ENCODE peak calls at places on chromosomes 12 and 14, in six cellular contexts. X is mesenchymal stem cell, W is H1, S is mesendoderm, R is IMR-90, B is trophoblast cell. I is an unnamed sample.

GRCh38 chr12:48782457-48783395 is 6.2 kb downstream of the ADCY6 start:
- DNase-seq in X (no peak), W (no peak), S (peak), R (no peak), B (no peak), I (no peak)

GRCh38 chr12:108689314-108690190 is 41.8 kb downstream of the CORO1C start:
- DNase-seq in X (peak), W (no peak), S (peak), R (peak), B (no peak), I (no peak)

GRCh38 chr12:44873898-44874297 is 2.2 kb downstream of the NELL2 start:
- DNase-seq in X (peak), W (no peak), S (peak), R (peak), B (no peak), I (no peak)

GRCh38 chr12:122749569-122750332 is 2.9 kb upstream of the DENR start:
- DNase-seq in X (no peak), W (no peak), S (peak), R (no peak), B (no peak), I (no peak)

GRCh38 chr12:16600525-16600924 is 5.4 kb downstream of the LMO3 start:
- DNase-seq in X (no peak), W (no peak), S (no peak), R (no peak), B (no peak), I (no peak)

GRCh38 chr14:83217492-83217891 is 1683.8 kb upstream of the SEL1L start:
- DNase-seq in X (peak), W (no peak), S (no peak), R (peak), B (no peak), I (no peak)

GRCh38 chr14:91143862-91144261 is 30.0 kb downstream of the DGLUCY start:
- DNase-seq in X (no peak), W (no peak), S (no peak), R (no peak), B (no peak), I (no peak)

GRCh38 chr14:68610251-68610793 is 182.5 kb downstream of the ZFP36L1 start:
- DNase-seq in X (no peak), W (no peak), S (peak), R (no peak), B (no peak), I (no peak)

GRCh38 chr14:96078687-96079016 is 39.5 kb downstream of the C14orf132 start:
- DNase-seq in X (no peak), W (no peak), S (no peak), R (no peak), B (no peak), I (no peak)

GRCh38 chr12:95815635-95816212 is 25.2 kb upstream of the NTN4 start:
- DNase-seq in X (peak), W (no peak), S (peak), R (peak), B (no peak), I (no peak)

GRCh38 chr12:16880864-16881285 is 274.9 kb upstream of the LMO3 start:
- DNase-seq in X (no peak), W (peak), S (peak), R (no peak), B (no peak), I (peak)

GRCh38 chr12:83954939-83955601 is 957.5 kb downstream of the SLC6A15 start:
- DNase-seq in X (no peak), W (no peak), S (peak), R (no peak), B (no peak), I (no peak)

GRCh38 chr12:104121001-104121400 is 17.0 kb downstream of the NFYB start:
- DNase-seq in X (peak), W (no peak), S (peak), R (peak), B (no peak), I (no peak)

GRCh38 chr12:31900271-31900670 is 58.9 kb upstream of the RESF1 start:
- DNase-seq in X (no peak), W (no peak), S (no peak), R (no peak), B (no peak), I (no peak)

GRCh38 chr14:50225974-50226297 is 5.4 kb downstream of the SOS2 start:
- DNase-seq in X (peak), W (no peak), S (peak), R (no peak), B (no peak), I (no peak)

GRCh38 chr12:32290411-32290810 is 108.9 kb upstream of the FGD4 start:
- DNase-seq in X (no peak), W (no peak), S (peak), R (peak), B (no peak), I (no peak)

GRCh38 chr12:131896811-131897270 is 2.4 kb downstream of the ULK1 start:
- DNase-seq in X (no peak), W (peak), S (no peak), R (no peak), B (no peak), I (no peak)

GRCh38 chr12:124514145-124514995 is 53.0 kb downstream of the NCOR2 start:
- DNase-seq in X (no peak), W (no peak), S (no peak), R (no peak), B (no peak), I (no peak)

GRCh38 chr12:124510301-124510970 is 57.0 kb downstream of the NCOR2 start:
- DNase-seq in X (no peak), W (no peak), S (no peak), R (no peak), B (no peak), I (no peak)

GRCh38 chr12:124513297-124513867 is 54.0 kb downstream of the NCOR2 start:
- DNase-seq in X (no peak), W (no peak), S (peak), R (no peak), B (no peak), I (no peak)

GRCh38 chr12:124511259-124511985 is 56.0 kb downstream of the NCOR2 start:
- DNase-seq in X (no peak), W (no peak), S (no peak), R (no peak), B (no peak), I (no peak)

DNA sequence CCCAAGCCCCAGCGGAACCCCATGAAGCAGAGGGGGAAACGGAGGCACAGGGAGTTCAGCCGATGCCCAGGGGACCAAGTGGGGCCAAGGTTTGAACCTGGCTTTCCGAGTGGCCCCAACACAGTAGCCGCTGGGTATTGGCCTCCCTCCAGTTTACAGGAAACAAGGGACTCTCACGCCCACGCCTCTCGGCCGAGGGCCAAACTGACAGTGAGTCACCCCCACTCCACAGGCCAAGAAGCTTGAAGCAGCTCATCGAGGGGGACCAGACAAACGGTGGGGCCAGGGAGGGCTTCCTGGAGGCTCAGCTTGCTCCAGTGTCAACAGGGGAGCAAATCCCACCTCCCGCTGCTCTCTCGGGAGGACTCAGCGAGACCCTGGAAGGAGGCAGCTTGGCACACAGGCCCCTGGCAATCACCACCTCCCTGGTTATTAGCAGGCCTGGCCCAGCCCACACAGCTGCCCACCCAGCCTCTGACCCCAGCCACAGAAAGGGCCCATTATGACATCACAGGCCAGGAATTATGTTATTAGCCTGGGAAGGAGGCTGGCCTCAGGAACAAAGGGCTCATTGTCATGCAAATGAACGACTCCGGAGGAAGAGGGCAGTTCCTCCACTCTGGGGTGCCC is 54.6 kb downstream of the NCOR2 start:
- DNase-seq in X (peak), W (peak), S (peak), R (peak), B (no peak), I (peak)
- H3K4ac ChIP-seq in X (peak), W (peak), S (peak), R (peak), B (peak), I (no peak)

DNA sequence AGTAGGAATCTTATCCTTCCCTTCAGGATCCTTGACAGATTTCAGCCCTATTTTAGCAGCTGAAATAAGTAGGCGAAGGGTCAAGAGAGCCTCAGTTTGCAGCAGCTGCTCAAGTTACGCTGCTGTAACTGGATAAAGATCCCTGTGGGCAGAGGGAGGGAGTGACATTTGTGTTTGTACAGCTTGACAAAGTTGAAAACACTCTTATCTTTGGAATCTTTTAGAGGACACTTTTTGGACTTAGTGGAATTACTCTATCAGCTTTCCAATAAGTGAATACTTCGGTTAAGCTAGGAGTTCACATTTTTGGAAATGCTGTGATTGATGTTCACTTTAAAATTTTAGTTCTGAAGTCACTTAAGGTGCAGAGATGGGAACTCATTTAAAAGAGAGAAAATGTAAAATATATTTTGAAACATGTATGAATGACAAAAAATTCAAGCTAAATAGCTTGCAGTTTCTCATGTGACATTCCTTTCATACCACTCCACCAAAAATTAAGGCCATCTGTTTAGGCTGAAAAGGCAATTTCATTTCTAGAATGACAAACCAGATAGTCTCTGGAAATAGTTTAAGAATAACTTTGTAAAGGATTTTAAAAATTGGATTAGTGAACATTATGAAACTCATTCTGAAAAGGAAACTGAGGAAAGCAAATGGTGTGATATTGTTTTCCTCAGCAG is 55.2 kb downstream of the SLC38A4 start:
- DNase-seq in X (peak), W (no peak), S (peak), R (peak), B (peak), I (peak)
- H3K4me3 ChIP-seq in X (no peak), W (no peak), S (no peak), R (no peak), B (no peak), I (no peak)

DNA sequence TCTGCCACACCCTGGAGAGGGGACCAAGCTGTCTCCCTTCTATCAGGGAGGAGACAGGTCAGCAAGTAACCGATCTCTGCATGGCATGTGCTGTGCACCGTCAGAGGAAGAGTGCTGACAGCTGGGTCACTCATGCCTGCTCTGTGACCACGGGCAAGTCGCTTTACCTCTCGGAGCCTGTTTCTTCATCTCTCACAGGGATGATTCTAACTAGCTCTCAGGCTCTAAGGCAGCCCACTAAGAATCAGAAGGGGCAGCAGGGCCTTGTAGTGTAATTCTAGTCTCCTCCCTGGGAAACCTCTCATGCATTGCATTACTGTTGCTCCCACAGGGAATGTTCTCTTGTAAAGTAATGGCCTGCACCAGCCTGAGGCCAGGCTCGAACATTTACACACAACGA is 11.9 kb downstream of the CD9 start:
- DNase-seq in X (peak), W (no peak), S (no peak), R (no peak), B (no peak), I (no peak)
- H3K27ac ChIP-seq in X (peak), W (no peak), S (peak), R (peak), B (no peak), I (no peak)

GRCh38 chr12:51864701-51865469 is 16.4 kb upstream of the FIGNL2 start:
- DNase-seq in X (no peak), W (no peak), S (peak), R (no peak), B (no peak), I (no peak)
- H3K4ac ChIP-seq in X (peak), W (no peak), S (no peak), R (no peak), B (peak), I (no peak)

DNA sequence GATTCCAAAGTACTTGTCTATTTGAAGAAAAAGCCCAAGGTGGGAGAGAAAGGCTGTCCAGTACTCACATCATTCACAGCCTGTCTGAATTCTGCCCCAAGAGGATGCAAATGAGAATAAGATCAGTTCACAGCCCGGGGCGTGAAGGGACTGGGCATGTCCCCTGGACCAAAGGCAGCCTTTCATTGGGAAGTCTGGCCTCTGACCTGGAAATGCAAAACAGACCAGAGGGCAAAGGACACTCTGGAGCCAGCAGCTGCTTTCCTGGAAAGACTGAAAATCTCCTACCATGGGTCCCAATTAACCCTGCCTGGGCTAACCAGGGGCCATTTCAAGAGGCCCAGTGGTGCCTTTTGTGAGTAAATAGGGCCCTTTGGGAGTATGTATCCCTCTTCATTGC is 191.2 kb upstream of the PELI2 start:
- DNase-seq in X (no peak), W (no peak), S (no peak), R (no peak), B (no peak), I (peak)
- H3K4me3 ChIP-seq in X (no peak), W (no peak), S (no peak), R (no peak), B (no peak), I (no peak)